ENCODE peak calls at places on chromosome 22, in four cellular contexts. One of them, this sample, is unnamed.
A peak's percentile ranks its signal among the peaks of the same experiment; 100 is the strongest.

GRCh38 chr22:49137216-49137840 is 690.3 kb downstream of the BRD1 start:
- DNase-seq in CD8-positive, alpha-beta T cell: no peak
- DNase-seq in nephron progenitor cell: no peak
- DNase-seq in lower leg skin: no peak
- DNase-seq in this sample: no peak

GRCh38 chr22:28716686-28717085 is 24.9 kb downstream of the CHEK2 start:
- DNase-seq in CD8-positive, alpha-beta T cell: no peak
- DNase-seq in nephron progenitor cell: no peak
- DNase-seq in lower leg skin: no peak
- DNase-seq in this sample: no peak

GRCh38 chr22:37482244-37482643 is 3.9 kb downstream of the MFNG start:
- DNase-seq in CD8-positive, alpha-beta T cell: no peak
- DNase-seq in nephron progenitor cell: no peak
- DNase-seq in lower leg skin: no peak
- DNase-seq in this sample: no peak

GRCh38 chr22:36367479-36367878 is 20.3 kb downstream of the MYH9 start:
- DNase-seq in CD8-positive, alpha-beta T cell: no peak
- DNase-seq in nephron progenitor cell: no peak
- DNase-seq in lower leg skin: no peak
- DNase-seq in this sample: no peak

GRCh38 chr22:19807914-19808872 is 46.5 kb downstream of the GNB1L start:
- DNase-seq in CD8-positive, alpha-beta T cell: no peak
- DNase-seq in nephron progenitor cell: no peak
- DNase-seq in lower leg skin: no peak
- DNase-seq in this sample: no peak

GRCh38 chr22:37445501-37445900 is 18.2 kb upstream of the ELFN2 start:
- DNase-seq in CD8-positive, alpha-beta T cell: no peak
- DNase-seq in nephron progenitor cell: no peak
- DNase-seq in lower leg skin: no peak
- DNase-seq in this sample: no peak

GRCh38 chr22:47397673-47398072 is 635.2 kb downstream of the TBC1D22A start:
- DNase-seq in CD8-positive, alpha-beta T cell: no peak
- DNase-seq in nephron progenitor cell: no peak
- DNase-seq in lower leg skin: no peak
- DNase-seq in this sample: no peak

GRCh38 chr22:23715811-23716355 is 25.1 kb downstream of the RGL4 start:
- DNase-seq in CD8-positive, alpha-beta T cell: no peak
- DNase-seq in nephron progenitor cell: no peak
- DNase-seq in lower leg skin: no peak
- DNase-seq in this sample: no peak

GRCh38 chr22:49715450-49715849 is 112.2 kb downstream of the BRD1 start:
- DNase-seq in CD8-positive, alpha-beta T cell: no peak
- DNase-seq in nephron progenitor cell: no peak
- DNase-seq in lower leg skin: no peak
- DNase-seq in this sample: no peak

GRCh38 chr22:29309332-29310064 is 3.0 kb downstream of the GAS2L1 start:
- DNase-seq in CD8-positive, alpha-beta T cell: no peak
- DNase-seq in nephron progenitor cell: no peak
- DNase-seq in lower leg skin: no peak
- DNase-seq in this sample: no peak

GRCh38 chr22:30516731-30517130 is 11.2 kb upstream of the SEC14L4 start:
- DNase-seq in CD8-positive, alpha-beta T cell: no peak
- DNase-seq in nephron progenitor cell: no peak
- DNase-seq in lower leg skin: no peak
- DNase-seq in this sample: no peak
- TF ChIP-seq CTCF in CD8-positive, alpha-beta T cell: no peak
- TF ChIP-seq CTCF in nephron progenitor cell: no peak
- TF ChIP-seq CTCF in lower leg skin: no peak
- TF ChIP-seq CTCF in this sample: no peak

GRCh38 chr22:42719133-42719532 is 1.5 kb downstream of the A4GALT start:
- DNase-seq in CD8-positive, alpha-beta T cell: no peak
- DNase-seq in nephron progenitor cell: no peak
- DNase-seq in lower leg skin: no peak
- DNase-seq in this sample: no peak
- TF ChIP-seq CTCF in CD8-positive, alpha-beta T cell: no peak
- TF ChIP-seq CTCF in nephron progenitor cell: no peak
- TF ChIP-seq CTCF in lower leg skin: no peak
- TF ChIP-seq CTCF in this sample: no peak

DNA sequence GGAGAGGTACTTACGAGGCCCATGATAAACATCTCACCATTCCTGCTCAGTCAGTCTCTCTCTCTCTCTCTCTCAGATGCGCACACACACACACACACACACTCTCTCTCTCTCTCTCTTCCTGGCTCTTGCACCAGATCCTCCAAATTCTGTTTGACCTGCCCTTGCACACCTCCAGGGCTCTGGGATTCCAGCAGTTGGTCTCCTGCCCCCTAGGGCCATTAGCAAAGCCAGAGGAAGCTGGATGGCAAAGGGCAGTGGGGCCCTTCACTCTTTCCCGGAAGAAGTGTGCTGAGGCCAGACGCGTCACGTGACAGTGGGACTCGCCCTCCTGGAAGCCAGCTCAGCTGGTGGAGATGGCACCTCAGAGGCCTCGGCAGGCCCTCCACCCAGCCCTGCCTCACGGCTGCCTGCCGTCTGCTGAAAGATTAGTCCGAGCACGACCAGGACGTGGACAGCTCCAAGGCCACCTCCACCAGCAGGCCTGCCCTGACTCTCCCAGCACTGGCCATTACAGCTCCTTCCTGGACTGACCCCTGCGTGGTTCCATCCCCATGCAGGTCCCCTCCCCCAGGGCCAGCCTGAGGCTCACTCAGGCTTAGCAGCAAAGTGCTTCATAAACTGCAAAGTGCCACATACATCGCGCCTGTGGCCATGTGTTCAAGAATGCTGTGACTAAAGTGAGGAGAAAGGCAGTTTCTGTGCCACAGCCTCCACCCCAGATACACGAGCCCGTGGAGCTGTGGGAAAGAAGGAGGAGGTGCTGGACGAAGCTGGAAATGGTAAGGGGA is 3.7 kb downstream of the PDGFB start:
- DNase-seq in CD8-positive, alpha-beta T cell: peak; percentile 14
- DNase-seq in nephron progenitor cell: peak; percentile 43
- DNase-seq in lower leg skin: peak; percentile 78
- DNase-seq in this sample: no peak
- TF ChIP-seq CTCF in CD8-positive, alpha-beta T cell: no peak
- TF ChIP-seq CTCF in nephron progenitor cell: no peak
- TF ChIP-seq CTCF in lower leg skin: peak; percentile 59
- TF ChIP-seq CTCF in this sample: no peak

GRCh38 chr22:17786435-17787158 is 12.3 kb upstream of the BID start:
- DNase-seq in CD8-positive, alpha-beta T cell: no peak
- DNase-seq in nephron progenitor cell: peak; percentile 41
- DNase-seq in lower leg skin: peak; percentile 74
- DNase-seq in this sample: no peak
- TF ChIP-seq CTCF in CD8-positive, alpha-beta T cell: no peak
- TF ChIP-seq CTCF in nephron progenitor cell: no peak
- TF ChIP-seq CTCF in lower leg skin: no peak
- TF ChIP-seq CTCF in this sample: no peak